ENCODE peak calls at places on chromosomes 11 and 22, in five cellular contexts. J is pancreas, U is upper lobe of right lung, Z is lung, Y is cardiac muscle cell. W is an unnamed sample.

GRCh38 chr11:20360650-20361049 is 2.9 kb upstream of the HTATIP2 start:
- DNase-seq in J (no peak), U (no peak), Z (peak), Y (peak), W (peak)

GRCh38 chr11:115920841-115921480 is 416.7 kb upstream of the CADM1 start:
- DNase-seq in J (no peak), U (no peak), Z (no peak), Y (no peak), W (no peak)

GRCh38 chr11:4203603-4204360 is 109.2 kb downstream of the RRM1 start:
- DNase-seq in J (no peak), U (no peak), Z (no peak), Y (no peak), W (no peak)

GRCh38 chr11:96134622-96135021 is 208.4 kb downstream of the MAML2 start:
- DNase-seq in J (no peak), U (no peak), Z (no peak), Y (peak), W (no peak)

GRCh38 chr11:119664701-119665420 is 64.1 kb downstream of the NECTIN1 start:
- DNase-seq in J (peak), U (no peak), Z (no peak), Y (no peak), W (no peak)

GRCh38 chr11:13896175-13896989 is 66.1 kb upstream of the SPON1 start:
- DNase-seq in J (no peak), U (peak), Z (peak), Y (no peak), W (no peak)

GRCh38 chr22:41524283-41524682 is 20.0 kb downstream of the POLR3H start:
- DNase-seq in J (peak), U (peak), Z (peak), Y (peak), W (no peak)

GRCh38 chr22:40181323-40181722 is 3.6 kb downstream of the TNRC6B start:
- DNase-seq in J (no peak), U (no peak), Z (no peak), Y (no peak), W (no peak)

GRCh38 chr11:116812109-116812508 is 11.0 kb downstream of the APOA4 start:
- DNase-seq in J (no peak), U (no peak), Z (no peak), Y (no peak), W (no peak)

GRCh38 chr11:123653997-123654565 is 343 bp downstream of the SCN3B start:
- DNase-seq in J (peak), U (peak), Z (peak), Y (peak), W (peak)

GRCh38 chr22:41092023-41092817 is at the start of gene EP300:
- DNase-seq in J (peak), U (peak), Z (peak), Y (peak), W (peak)

GRCh38 chr22:29632672-29633071 is 29.2 kb downstream of the NF2 start:
- DNase-seq in J (no peak), U (no peak), Z (no peak), Y (no peak), W (no peak)

GRCh38 chr11:88402784-88403183 is 65.2 kb upstream of the CTSC start:
- DNase-seq in J (no peak), U (no peak), Z (no peak), Y (peak), W (no peak)
- H3K27ac ChIP-seq in J (no peak), U (no peak), Z (no peak), Y (no peak), W (peak)

GRCh38 chr11:74460481-74461154 is 6.7 kb downstream of the KCNE3 start:
- DNase-seq in J (no peak), U (no peak), Z (no peak), Y (peak), W (no peak)
- H3K4me3 ChIP-seq in J (peak), U (peak), Z (no peak), Y (no peak), W (no peak)

GRCh38 chr11:72433455-72434061 is 773 bp downstream of the CLPB start:
- DNase-seq in J (no peak), U (no peak), Z (no peak), Y (no peak), W (no peak)
- H3K27ac ChIP-seq in J (peak), U (peak), Z (peak), Y (peak), W (peak)

GRCh38 chr11:108593910-108594434 is 404 bp upstream of the EXPH5 start:
- DNase-seq in J (no peak), U (no peak), Z (no peak), Y (no peak), W (no peak)
- H3K4me3 ChIP-seq in J (peak), U (peak), Z (no peak), Y (peak), W (peak)

GRCh38 chr11:64608260-64608538 is 17.2 kb downstream of the SLC22A12 start:
- DNase-seq in J (no peak), U (no peak), Z (no peak), Y (no peak), W (no peak)

GRCh38 chr11:64605656-64606585 is 14.9 kb downstream of the SLC22A12 start:
- DNase-seq in J (peak), U (no peak), Z (no peak), Y (no peak), W (no peak)

GRCh38 chr11:64606796-64607380 is 15.9 kb downstream of the SLC22A12 start:
- DNase-seq in J (peak), U (no peak), Z (no peak), Y (no peak), W (no peak)

GRCh38 chr11:64608636-64609035 is 17.6 kb downstream of the SLC22A12 start:
- DNase-seq in J (peak), U (no peak), Z (no peak), Y (no peak), W (no peak)

DNA sequence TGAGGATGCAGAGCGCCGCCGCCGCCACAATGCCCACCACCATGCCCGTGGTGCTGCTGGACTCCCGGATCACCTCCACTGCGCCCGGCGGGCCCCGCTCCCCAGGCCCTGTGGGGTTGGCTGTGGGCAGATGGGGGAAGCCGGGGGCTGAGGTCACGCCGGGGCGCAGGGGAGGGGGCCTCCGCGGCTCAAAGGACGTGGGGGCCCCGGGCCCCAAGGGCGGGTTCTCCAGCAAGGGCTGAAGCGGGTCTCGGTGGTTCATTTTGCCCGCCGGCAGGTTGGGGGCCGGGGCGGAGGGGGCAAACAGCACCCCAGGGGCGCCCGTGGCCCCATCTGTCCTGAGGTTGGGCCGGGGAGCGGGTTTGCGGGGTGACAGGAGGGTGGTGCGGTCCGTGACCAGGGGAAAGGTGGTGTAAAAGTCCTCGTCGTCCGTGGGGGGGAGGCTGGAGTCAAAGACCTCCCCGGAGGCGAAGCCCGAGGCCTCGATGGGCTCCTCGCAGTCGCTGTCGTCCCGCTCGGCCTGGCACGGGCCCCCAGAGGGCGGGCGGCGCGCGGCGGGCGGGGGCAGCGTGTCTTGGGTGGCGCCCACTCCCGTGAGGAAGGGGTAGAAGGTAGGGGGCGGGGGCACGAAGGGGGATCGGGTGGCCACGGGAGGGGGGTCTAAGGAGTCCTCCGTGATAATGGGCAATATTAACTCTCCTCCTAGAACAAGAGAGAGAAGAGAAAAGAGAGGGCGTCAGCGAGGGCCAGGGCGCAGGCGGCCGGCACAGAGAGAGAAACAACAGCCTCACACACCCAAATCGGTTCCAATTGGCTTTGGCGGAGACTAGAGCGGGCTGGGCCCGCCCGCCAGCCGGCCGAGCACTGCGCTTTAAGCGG is 16.6 kb downstream of the SLC22A12 start:
- DNase-seq in J (peak), U (no peak), Z (no peak), Y (peak), W (no peak)
- H3K27ac ChIP-seq in J (no peak), U (no peak), Z (no peak), Y (no peak), W (no peak)

DNA sequence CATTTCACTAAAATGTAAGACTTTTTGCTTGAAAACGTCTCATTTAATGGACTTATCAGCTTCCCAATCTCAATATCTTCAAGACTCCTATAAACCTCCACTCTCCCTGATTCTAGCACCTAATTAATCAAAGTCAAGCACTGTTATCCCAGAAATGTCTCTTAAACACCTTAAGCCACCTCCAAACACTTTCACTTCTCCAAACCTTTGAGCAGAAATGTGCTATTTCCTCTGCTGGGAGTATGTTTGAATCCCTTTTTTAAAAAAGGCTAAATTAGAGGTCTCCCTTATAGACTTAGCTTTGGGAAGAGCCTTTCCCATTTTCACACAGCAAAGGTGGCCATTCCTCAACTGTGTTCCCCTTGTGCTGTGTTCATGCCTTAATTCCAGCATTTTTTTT is 146.2 kb upstream of the SYN3 start:
- DNase-seq in J (no peak), U (no peak), Z (no peak), Y (no peak), W (no peak)
- H3K4me3 ChIP-seq in J (no peak), U (no peak), Z (no peak), Y (no peak), W (no peak)

DNA sequence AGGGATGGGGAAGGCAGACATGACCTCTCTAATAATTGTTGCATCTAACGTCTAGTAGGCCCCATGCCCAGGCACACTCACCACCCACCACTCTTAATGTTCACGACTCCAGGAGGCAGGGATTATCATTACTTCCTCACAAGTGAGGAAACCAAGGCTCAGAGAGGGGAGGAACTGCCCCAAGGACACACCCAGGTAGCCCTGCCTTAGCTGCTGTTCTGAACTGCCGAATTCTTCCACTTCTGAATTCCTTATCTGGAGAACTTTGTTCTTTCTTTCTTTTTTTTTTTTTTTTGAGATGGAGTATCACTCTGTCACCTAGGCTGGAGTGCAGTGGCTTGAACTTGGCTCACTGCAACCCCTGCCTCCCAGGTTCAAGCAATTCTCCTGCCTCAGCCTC is 16.7 kb downstream of the SLCO2B1 start:
- DNase-seq in J (no peak), U (no peak), Z (no peak), Y (no peak), W (no peak)
- H3K27ac ChIP-seq in J (no peak), U (no peak), Z (no peak), Y (no peak), W (no peak)

GRCh38 chr11:134223066-134223465 is 701 bp downstream of the NCAPD3 start:
- DNase-seq in J (no peak), U (no peak), Z (no peak), Y (no peak), W (no peak)
- H3K4me3 ChIP-seq in J (peak), U (peak), Z (no peak), Y (peak), W (peak)

GRCh38 chr11:44567876-44568256 is 2.4 kb downstream of the CD82 start:
- DNase-seq in J (no peak), U (no peak), Z (no peak), Y (no peak), W (no peak)
- H3K27ac ChIP-seq in J (no peak), U (peak), Z (no peak), Y (no peak), W (peak)

DNA sequence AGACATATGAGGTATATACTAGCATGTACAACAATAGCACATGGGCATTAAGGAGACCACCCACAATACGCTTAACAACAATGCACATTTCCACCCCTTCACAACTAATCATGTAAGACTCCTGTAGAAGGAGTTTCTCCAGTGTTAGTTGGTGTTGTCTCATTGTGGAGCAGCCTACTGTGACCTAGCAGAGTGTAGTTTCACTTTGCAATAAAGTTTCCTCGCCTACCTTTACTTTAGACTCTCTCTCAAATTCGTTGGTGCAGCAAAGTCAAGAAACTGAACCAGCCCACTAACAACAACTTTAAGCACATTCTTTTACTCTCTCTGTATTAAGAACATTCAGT is 863.6 kb downstream of the FAM181B start:
- DNase-seq in J (no peak), U (no peak), Z (no peak), Y (no peak), W (no peak)
- H3K4me3 ChIP-seq in J (no peak), U (no peak), Z (no peak), Y (no peak), W (no peak)

W was measured in Peyer's patch.